ENCODE peak calls at places on chromosome 17, in seven cellular contexts. E is GM23248, L is Peyer's patch, O is epithelial cell of prostate, Q is EL, N is M059J, M is fibroblast of the aortic adventitia. D is an unnamed sample.

GRCh38 chr17:9021158-9021984 is at the start of gene NTN1:
- DNase-seq in N (peak; percentile 14), Q (peak; percentile 31), L (peak; percentile 65), M (peak; percentile 10), O (no peak), E (peak; percentile 62), D (peak; percentile 21)

GRCh38 chr17:4849011-4849536 is 15.9 kb downstream of the MINK1 start:
- DNase-seq in Q (peak; percentile 61), E (peak; percentile 79), N (no peak), M (peak; percentile 64), O (peak; percentile 43), L (no peak), D (peak; percentile 87)

GRCh38 chr17:21263351-21263750 is 10.1 kb upstream of the NATD1 start:
- DNase-seq in Q (peak; percentile 36), L (no peak), O (peak; percentile 85), M (peak; percentile 62), N (peak; percentile 50), E (peak; percentile 90), D (peak; percentile 57)

GRCh38 chr17:28552201-28552999 is at the start of gene UNC119:
- DNase-seq in O (no peak), E (peak; percentile 92), N (peak; percentile 68), Q (peak; percentile 77), M (peak; percentile 47), L (peak; percentile 92), D (peak; percentile 78)

GRCh38 chr17:37605081-37605480 is 4.1 kb downstream of the SYNRG start:
- DNase-seq in E (peak; percentile 45), L (no peak), N (peak; percentile 43), O (no peak), Q (peak; percentile 64), M (no peak), D (peak; percentile 79)

GRCh38 chr17:29827179-29827578 is 102.8 kb downstream of the SSH2 start:
- DNase-seq in L (no peak), N (no peak), O (no peak), M (no peak), Q (no peak), E (no peak), D (no peak)

GRCh38 chr17:36094232-36094631 is 4.3 kb upstream of the CCL3 start:
- DNase-seq in E (no peak), O (no peak), N (no peak), M (no peak), L (no peak), Q (no peak), D (no peak)

GRCh38 chr17:71330099-71330375 is 790.8 kb upstream of the SOX9 start:
- DNase-seq in Q (no peak), M (peak; percentile 7), E (peak; percentile 83), O (no peak), N (no peak), L (no peak), D (no peak)

GRCh38 chr17:53707546-53707945 is 115.2 kb upstream of the KIF2B start:
- DNase-seq in O (no peak), M (peak; percentile 3), L (no peak), E (no peak), N (peak; percentile 38), Q (no peak), D (no peak)

GRCh38 chr17:34760931-34761500 is 181.6 kb downstream of the TMEM132E start:
- DNase-seq in L (no peak), Q (no peak), O (no peak), N (no peak), M (no peak), E (no peak), D (no peak)

GRCh38 chr17:77281904-77282367 is 141.2 kb downstream of the SEC14L1 start:
- DNase-seq in M (no peak), E (no peak), L (peak; percentile 65), N (peak; percentile 12), Q (no peak), O (no peak), D (no peak)

GRCh38 chr17:53032861-53033271 is 789.9 kb upstream of the KIF2B start:
- DNase-seq in E (peak; percentile 2), N (peak; percentile 19), M (no peak), O (peak; percentile 43), Q (peak; percentile 1), L (no peak), D (no peak)